ENCODE peak calls at places on chromosome X, in four cellular contexts. W, D, C and Z are unnamed samples.

GRCh38 chrX:151722241-151722846 is 6.5 kb downstream of the FATE1 start:
- DNase-seq in W (peak; percentile 71), D (peak; percentile 62), C (peak; percentile 7), Z (no peak)

GRCh38 chrX:30812326-30812725 is 76.7 kb downstream of the TAB3 start:
- DNase-seq in W (no peak), D (no peak), C (peak; percentile 35), Z (no peak)

GRCh38 chrX:87664381-87664780 is 146.8 kb downstream of the KLHL4 start:
- DNase-seq in W (no peak), D (peak; percentile 27), C (no peak), Z (no peak)

GRCh38 chrX:102765217-102765616 is 44.7 kb downstream of the GPRASP3 start:
- DNase-seq in W (no peak), D (no peak), C (no peak), Z (no peak)

GRCh38 chrX:102697506-102697905 is 14.7 kb upstream of the GPRASP2 start:
- DNase-seq in W (no peak), D (no peak), C (no peak), Z (no peak)

GRCh38 chrX:67604979-67605703 is 61.3 kb downstream of the AR start:
- DNase-seq in W (no peak), D (no peak), C (no peak), Z (no peak)

GRCh38 chrX:130539721-130540321 is 138.0 kb downstream of the RBMX2 start:
- DNase-seq in W (peak; percentile 51), D (peak; percentile 76), C (peak; percentile 15), Z (no peak)

GRCh38 chrX:100720301-100720700 is 11.6 kb downstream of the SYTL4 start:
- DNase-seq in W (no peak), D (no peak), C (no peak), Z (no peak)

GRCh38 chrX:133608406-133608805 is 193.1 kb upstream of the GPC4 start:
- DNase-seq in W (no peak), D (no peak), C (no peak), Z (no peak)

GRCh38 chrX:41543022-41543421 is 95.9 kb downstream of the NYX start:
- DNase-seq in W (no peak), D (no peak), C (no peak), Z (no peak)

GRCh38 chrX:114038358-114038757 is 545.5 kb upstream of the HTR2C start:
- DNase-seq in W (no peak), D (peak; percentile 54), C (no peak), Z (no peak)

GRCh38 chrX:42106556-42106955 is 183.2 kb upstream of the CASK start:
- DNase-seq in W (no peak), D (no peak), C (no peak), Z (no peak)

GRCh38 chrX:74890676-74891430 is 34.4 kb downstream of the NEXMIF start:
- DNase-seq in W (no peak), D (no peak), C (peak; percentile 3), Z (peak; percentile 80)

GRCh38 chrX:9738146-9738545 is 27.5 kb downstream of the GPR143 start:
- DNase-seq in W (no peak), D (no peak), C (no peak), Z (no peak)

GRCh38 chrX:129706395-129707072 is 32.2 kb upstream of the XPNPEP2 start:
- DNase-seq in W (no peak), D (no peak), C (no peak), Z (no peak)

GRCh38 chrX:16479206-16479869 is 170.6 kb upstream of the S100G start:
- DNase-seq in W (no peak), D (no peak), C (peak; percentile 20), Z (no peak)

GRCh38 chrX:14354541-14354940 is 174.8 kb upstream of the GLRA2 start:
- DNase-seq in W (no peak), D (no peak), C (no peak), Z (no peak)

GRCh38 chrX:21153503-21153902 is 220.7 kb upstream of the CNKSR2 start:
- DNase-seq in W (no peak), D (no peak), C (no peak), Z (no peak)

GRCh38 chrX:153560000-153560399 is 38.9 kb downstream of the CCNQ start:
- DNase-seq in W (no peak), D (no peak), C (no peak), Z (no peak)

GRCh38 chrX:153554519-153555167 is 37.2 kb downstream of the ATP2B3 start:
- DNase-seq in W (peak; percentile 74), D (peak; percentile 75), C (peak; percentile 27), Z (no peak)

GRCh38 chrX:153560466-153560865 is 38.5 kb downstream of the CCNQ start:
- DNase-seq in W (no peak), D (no peak), C (no peak), Z (no peak)

GRCh38 chrX:153557618-153558017 is 40.2 kb downstream of the ATP2B3 start:
- DNase-seq in W (no peak), D (no peak), C (no peak), Z (no peak)

DNA sequence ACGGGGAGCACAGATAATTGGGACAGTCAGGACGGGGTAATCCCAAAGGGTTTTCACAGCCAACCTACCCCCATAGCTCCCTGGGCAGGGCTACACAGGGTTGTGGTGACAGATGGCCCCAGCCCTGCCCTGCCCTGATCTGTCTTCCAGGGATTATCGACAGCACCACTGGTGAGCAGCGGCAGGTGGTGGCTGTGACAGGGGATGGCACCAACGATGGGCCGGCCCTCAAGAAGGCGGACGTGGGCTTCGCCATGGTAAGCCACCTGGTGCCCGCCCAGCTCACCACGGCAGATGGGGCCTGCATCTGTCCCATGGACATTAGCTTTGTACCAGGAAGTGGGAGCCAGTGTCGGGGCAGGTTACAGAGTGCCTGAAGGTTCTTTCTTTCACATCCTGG is 39.3 kb downstream of the ATP2B3 start:
- DNase-seq in W (no peak), D (no peak), C (no peak), Z (no peak)
- TF ChIP-seq NR2C2 in W (no peak), D (no peak), C (no peak), Z (no peak)

GRCh38 chrX:115562492-115562872 is 1.5 kb downstream of the PLS3 start:
- DNase-seq in W (no peak), D (no peak), C (peak; percentile 13), Z (no peak)
- TF ChIP-seq CREB1 in W (no peak), D (no peak), C (no peak), Z (no peak)

GRCh38 chrX:132412208-132412607 is 76.6 kb downstream of the MBNL3 start:
- DNase-seq in W (peak; percentile 65), D (no peak), C (peak; percentile 35), Z (no peak)
- TF ChIP-seq NR2C2 in W (no peak), D (no peak), C (no peak), Z (no peak)

GRCh38 chrX:11241720-11242119 is 51.5 kb upstream of the AMELX start:
- DNase-seq in W (no peak), D (no peak), C (no peak), Z (no peak)
- TF ChIP-seq CREB1 in W (no peak), D (no peak), C (no peak), Z (no peak)

GRCh38 chrX:46757052-46757451 is 1.9 kb downstream of the SLC9A7 start:
- DNase-seq in W (no peak), D (no peak), C (no peak), Z (no peak)

GRCh38 chrX:46757593-46757992 is 1.3 kb downstream of the SLC9A7 start:
- DNase-seq in W (no peak), D (no peak), C (no peak), Z (no peak)

GRCh38 chrX:46759645-46759974 is 692 bp upstream of the SLC9A7 start:
- DNase-seq in W (no peak), D (no peak), C (no peak), Z (no peak)

GRCh38 chrX:46758163-46758955 is 559 bp downstream of the SLC9A7 start:
- DNase-seq in W (no peak), D (no peak), C (no peak), Z (no peak)

GRCh38 chrX:46758956-46759644 is at the start of gene SLC9A7:
- DNase-seq in W (peak; percentile 84), D (peak; percentile 68), C (peak; percentile 52), Z (peak; percentile 33)
- TF ChIP-seq NR2C2 in W (no peak), D (no peak), C (no peak), Z (no peak)

DNA sequence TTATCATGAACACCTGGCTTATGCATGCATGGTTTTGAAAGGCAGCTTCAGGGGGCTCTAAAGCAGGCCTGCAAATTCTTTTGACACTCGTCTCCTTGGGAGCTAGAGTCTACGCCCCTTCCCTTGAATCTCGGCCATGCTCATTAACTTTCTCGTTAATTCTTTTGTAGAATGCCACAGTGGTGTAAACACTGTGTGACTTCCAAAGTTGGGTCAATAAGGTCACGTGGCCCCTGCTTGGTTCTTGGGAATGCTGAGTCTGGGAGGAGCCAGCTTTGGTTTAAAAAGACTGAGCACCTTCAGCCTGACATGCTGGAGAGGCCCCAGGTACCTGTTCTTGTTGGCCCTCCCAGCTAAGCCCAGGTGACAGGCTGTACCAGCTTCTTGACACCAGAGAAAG is 228.4 kb downstream of the DHRSX start:
- DNase-seq in W (no peak), D (no peak), C (no peak), Z (no peak)
- TF ChIP-seq CREB1 in W (no peak), D (no peak), C (no peak), Z (no peak)